ENCODE peak calls at places on chromosomes 1 and 21, in eight cellular contexts. N is H1, Q is adrenal gland, Z is aorta, M is mammary epithelial cell, W is neuronal stem cell, R is cardiac muscle cell, H is GM23248. E is an unnamed sample.

GRCh38 chr1:204773246-204773645 is 87.7 kb upstream of the LRRN2 start:
- DNase-seq in N (no peak), Q (no peak), Z (no peak), M (no peak), W (no peak), R (no peak), H (no peak), E (no peak)

GRCh38 chr1:27400035-27400962 is 7.9 kb downstream of the GPR3 start:
- DNase-seq in N (no peak), Q (no peak), Z (no peak), M (no peak), W (no peak), R (no peak), H (peak), E (no peak)

GRCh38 chr1:154198756-154199562 is 7.1 kb upstream of the TPM3 start:
- DNase-seq in N (no peak), Q (peak), Z (no peak), M (peak), W (peak), R (peak), H (peak), E (no peak)

GRCh38 chr1:189962171-189962570 is 515.5 kb downstream of the BRINP3 start:
- DNase-seq in N (no peak), Q (no peak), Z (no peak), M (peak), W (no peak), R (no peak), H (peak), E (no peak)

GRCh38 chr1:89489037-89489729 is 35.4 kb upstream of the LRRC8B start:
- DNase-seq in N (no peak), Q (no peak), Z (no peak), M (peak), W (no peak), R (no peak), H (peak), E (no peak)

GRCh38 chr1:110502402-110502801 is 16.6 kb downstream of the KCNA10 start:
- DNase-seq in N (no peak), Q (no peak), Z (no peak), M (no peak), W (no peak), R (no peak), H (no peak), E (peak)

GRCh38 chr21:46599251-46599572 is 5.7 kb downstream of the S100B start:
- DNase-seq in N (no peak), Q (peak), Z (no peak), M (no peak), W (peak), R (peak), H (peak), E (no peak)

GRCh38 chr1:93768380-93768863 is 86.8 kb upstream of the BCAR3 start:
- DNase-seq in N (no peak), Q (no peak), Z (no peak), M (no peak), W (no peak), R (no peak), H (no peak), E (no peak)

DNA sequence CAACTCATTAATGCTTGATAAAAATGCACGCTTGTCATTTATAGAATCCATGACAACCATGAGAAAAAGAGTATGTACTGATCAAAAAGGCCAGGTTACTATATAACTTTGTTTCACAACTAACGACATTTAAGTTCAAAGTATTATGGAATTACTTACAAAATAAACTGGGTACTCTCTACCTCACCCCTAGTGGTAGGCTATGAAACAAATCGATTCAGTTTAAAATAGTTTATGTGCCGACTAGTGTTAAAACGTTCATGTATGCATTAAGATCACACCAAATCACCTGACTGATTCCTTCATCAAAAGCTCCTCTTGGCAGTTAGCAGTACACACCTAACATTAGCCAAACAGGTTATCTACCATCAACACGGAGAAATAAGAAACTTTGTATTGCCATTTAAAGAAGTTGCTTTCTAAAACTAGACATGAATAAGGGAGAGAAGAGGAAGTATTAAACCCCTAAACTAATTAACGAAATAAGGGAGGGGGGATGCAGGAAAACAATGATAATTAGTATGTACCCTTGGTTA is 137.1 kb downstream of the AKT3 start:
- DNase-seq in N (no peak), Q (no peak), Z (no peak), M (no peak), W (no peak), R (no peak), H (peak), E (no peak)
- H3K4me3 ChIP-seq in N (no peak), Q (peak), Z (no peak), M (no peak), W (peak), R (no peak), H (peak), E (no peak)

GRCh38 chr1:221994939-221995338 is 253.1 kb upstream of the DUSP10 start:
- DNase-seq in N (no peak), Q (no peak), Z (no peak), M (peak), W (no peak), R (no peak), H (peak), E (no peak)

GRCh38 chr1:221998186-221998612 is 256.3 kb upstream of the DUSP10 start:
- DNase-seq in N (no peak), Q (no peak), Z (no peak), M (no peak), W (no peak), R (no peak), H (peak), E (no peak)

GRCh38 chr1:222002503-222002902 is 260.6 kb upstream of the DUSP10 start:
- DNase-seq in N (no peak), Q (no peak), Z (no peak), M (no peak), W (no peak), R (no peak), H (no peak), E (no peak)

GRCh38 chr1:222000131-222000530 is 258.2 kb upstream of the DUSP10 start:
- DNase-seq in N (no peak), Q (no peak), Z (no peak), M (no peak), W (no peak), R (no peak), H (no peak), E (no peak)

GRCh38 chr1:221998781-221999180 is 256.9 kb upstream of the DUSP10 start:
- DNase-seq in N (no peak), Q (no peak), Z (no peak), M (no peak), W (no peak), R (no peak), H (peak), E (no peak)
- H3K27ac ChIP-seq in N (no peak), Q (no peak), Z (no peak), M (no peak), W (no peak), R (no peak), H (no peak), E (no peak)

GRCh38 chr1:200410566-200410878 is 686 bp upstream of the ZNF281 start:
- DNase-seq in N (no peak), Q (no peak), Z (no peak), M (peak), W (no peak), R (peak), H (peak), E (no peak)

GRCh38 chr1:200409203-200409760 is 554 bp downstream of the ZNF281 start:
- DNase-seq in N (no peak), Q (peak), Z (peak), M (no peak), W (no peak), R (peak), H (peak), E (peak)

GRCh38 chr1:200414657-200415056 is 4.8 kb upstream of the ZNF281 start:
- DNase-seq in N (no peak), Q (no peak), Z (no peak), M (no peak), W (no peak), R (no peak), H (no peak), E (no peak)

GRCh38 chr1:200409761-200410565 is at the start of gene ZNF281:
- DNase-seq in N (peak), Q (peak), Z (peak), M (peak), W (peak), R (peak), H (peak), E (peak)

GRCh38 chr1:200411406-200412257 is 1.8 kb upstream of the ZNF281 start:
- DNase-seq in N (peak), Q (no peak), Z (no peak), M (no peak), W (no peak), R (peak), H (no peak), E (no peak)
- H3K4me3 ChIP-seq in N (peak), Q (no peak), Z (no peak), M (no peak), W (no peak), R (peak), H (no peak), E (no peak)

GRCh38 chr1:152167835-152168534 is 9.0 kb upstream of the RPTN start:
- DNase-seq in N (no peak), Q (peak), Z (no peak), M (peak), W (no peak), R (no peak), H (peak), E (no peak)

GRCh38 chr1:152166966-152167365 is 7.9 kb upstream of the RPTN start:
- DNase-seq in N (no peak), Q (no peak), Z (no peak), M (no peak), W (no peak), R (no peak), H (no peak), E (no peak)

GRCh38 chr1:152170287-152170933 is 11.4 kb upstream of the RPTN start:
- DNase-seq in N (no peak), Q (no peak), Z (no peak), M (no peak), W (no peak), R (no peak), H (no peak), E (no peak)

GRCh38 chr1:152169356-152170025 is 10.5 kb upstream of the RPTN start:
- DNase-seq in N (no peak), Q (no peak), Z (no peak), M (no peak), W (no peak), R (no peak), H (no peak), E (no peak)

GRCh38 chr1:152168535-152168868 is 9.5 kb upstream of the RPTN start:
- DNase-seq in N (no peak), Q (no peak), Z (no peak), M (no peak), W (no peak), R (no peak), H (peak), E (no peak)
- H3K27ac ChIP-seq in N (no peak), Q (no peak), Z (no peak), M (no peak), W (no peak), R (no peak), H (no peak), E (no peak)

DNA sequence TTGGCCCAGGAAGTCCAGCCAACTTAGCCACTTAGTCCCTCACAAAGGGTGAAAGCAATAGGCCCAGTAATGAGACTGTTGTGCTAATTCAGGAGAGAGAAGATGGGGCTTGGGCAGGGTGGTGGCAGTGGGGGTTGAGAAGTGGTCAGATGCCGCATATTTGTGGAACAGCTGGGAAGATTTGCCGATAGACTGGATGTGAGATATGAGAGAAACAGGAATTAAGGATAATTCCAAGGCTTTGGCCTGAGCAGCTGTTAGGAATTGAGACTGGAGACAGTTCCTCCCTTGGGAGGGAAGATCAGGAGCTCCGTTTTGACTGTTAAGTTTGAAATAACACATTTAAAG is 323.6 kb upstream of the FAM78B start:
- DNase-seq in N (no peak), Q (peak), Z (no peak), M (peak), W (no peak), R (no peak), H (no peak), E (no peak)
- H3K4me3 ChIP-seq in N (no peak), Q (peak), Z (no peak), M (no peak), W (no peak), R (no peak), H (no peak), E (peak)

GRCh38 chr1:41738010-41738409 is 180.7 kb downstream of the HIVEP3 start:
- DNase-seq in N (no peak), Q (no peak), Z (no peak), M (no peak), W (no peak), R (no peak), H (no peak), E (no peak)

GRCh38 chr1:41740058-41740457 is 178.7 kb downstream of the HIVEP3 start:
- DNase-seq in N (no peak), Q (no peak), Z (peak), M (no peak), W (no peak), R (no peak), H (no peak), E (no peak)

GRCh38 chr1:41738475-41738874 is 180.2 kb downstream of the HIVEP3 start:
- DNase-seq in N (no peak), Q (no peak), Z (no peak), M (no peak), W (no peak), R (no peak), H (no peak), E (no peak)

GRCh38 chr1:41740630-41741239 is 178.0 kb downstream of the HIVEP3 start:
- DNase-seq in N (no peak), Q (no peak), Z (no peak), M (no peak), W (no peak), R (no peak), H (no peak), E (no peak)

GRCh38 chr1:41739061-41739955 is 179.4 kb downstream of the HIVEP3 start:
- DNase-seq in N (no peak), Q (peak), Z (peak), M (peak), W (no peak), R (no peak), H (no peak), E (peak)
- H3K27ac ChIP-seq in N (no peak), Q (peak), Z (no peak), M (no peak), W (no peak), R (no peak), H (no peak), E (peak)

GRCh38 chr1:2212167-2212541 is 16.0 kb upstream of the SKI start:
- DNase-seq in N (no peak), Q (no peak), Z (no peak), M (no peak), W (no peak), R (peak), H (no peak), E (peak)
- H3K4me3 ChIP-seq in N (peak), Q (peak), Z (no peak), M (no peak), W (peak), R (no peak), H (peak), E (peak)

GRCh38 chr1:47228644-47229030 is 3.4 kb downstream of the TAL1 start:
- DNase-seq in N (no peak), Q (peak), Z (no peak), M (no peak), W (no peak), R (no peak), H (no peak), E (no peak)
- H3K27ac ChIP-seq in N (no peak), Q (no peak), Z (no peak), M (no peak), W (no peak), R (no peak), H (no peak), E (peak)

GRCh38 chr21:34330055-34330454 is 33.8 kb upstream of the KCNE2 start:
- DNase-seq in N (no peak), Q (no peak), Z (no peak), M (no peak), W (no peak), R (no peak), H (no peak), E (no peak)
- H3K4me3 ChIP-seq in N (no peak), Q (no peak), Z (no peak), M (no peak), W (no peak), R (no peak), H (no peak), E (no peak)

DNA sequence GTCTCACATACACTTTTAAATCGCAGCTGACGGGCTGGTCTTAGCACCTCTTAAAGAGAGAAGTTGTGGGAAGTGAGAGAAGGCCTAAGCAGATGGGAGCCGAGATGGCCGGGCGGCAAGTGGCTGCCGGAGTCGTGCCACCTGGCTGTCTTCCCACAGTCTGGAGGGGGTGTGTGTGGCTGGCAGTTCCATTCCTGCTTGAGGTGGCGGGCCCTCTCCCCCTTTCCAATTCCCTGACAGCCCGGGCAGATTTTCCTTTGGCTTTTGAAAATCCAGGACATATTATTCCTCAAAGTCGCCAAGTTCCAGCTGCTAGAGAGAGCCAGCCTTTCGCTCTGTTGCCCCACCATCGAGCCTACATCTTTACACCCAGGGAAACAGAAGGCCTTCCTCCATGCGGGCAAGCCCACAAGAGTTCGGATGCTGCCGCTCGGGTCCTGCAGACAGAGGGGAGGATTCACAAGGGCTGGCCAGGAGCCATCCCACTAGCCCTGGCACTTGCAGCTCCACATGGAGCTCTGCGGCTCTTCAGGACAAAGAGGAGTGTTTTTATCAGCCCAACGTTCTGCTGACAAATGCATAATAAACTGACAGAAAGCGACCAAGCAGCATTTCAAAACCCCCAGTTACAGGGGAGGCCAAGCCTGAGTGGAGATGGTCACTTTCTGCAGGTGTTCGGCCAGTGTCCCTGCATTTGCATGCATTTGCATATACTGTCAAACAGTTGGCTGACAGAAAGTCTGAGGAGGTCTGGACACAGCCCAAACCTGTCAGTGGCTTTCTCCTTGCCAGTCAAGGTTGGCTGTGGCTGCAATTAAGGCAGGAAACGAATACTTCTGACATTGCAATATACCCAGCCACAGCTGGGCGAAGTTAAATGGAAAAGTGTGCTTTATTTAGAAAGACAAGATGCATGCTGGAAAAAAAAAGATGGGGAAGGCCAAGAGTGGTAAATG is 45.9 kb downstream of the OLIG1 start:
- DNase-seq in N (no peak), Q (no peak), Z (peak), M (no peak), W (no peak), R (no peak), H (no peak), E (no peak)
- H3K27ac ChIP-seq in N (no peak), Q (no peak), Z (no peak), M (no peak), W (no peak), R (no peak), H (no peak), E (no peak)

E was measured in lower lobe of right lung.